ENCODE peak calls at places on chromosome 9, in ten cellular contexts. J is left ventricle myocardium inferior; X is naive thymus-derived CD4-positive, alpha-beta T cell; G is breast epithelium; F is CD8-positive, alpha-beta memory T cell; Q is spleen; B is PC-3; V is fibroblast of lung; H is right atrium auricular region; T is transverse colon. E is an unnamed sample. For H3K36me3, the result is how much of the 10 kb centered on the place peaks cover.

GRCh38 chr9:7827792-7828191 is 28.2 kb upstream of the DMAC1 start:
- DNase-seq in J (no peak), X (no peak), G (no peak), F (no peak), Q (no peak), B (no peak), V (no peak), H (no peak), T (no peak), E (no peak)

GRCh38 chr9:6426117-6426516 is 13.1 kb downstream of the UHRF2 start:
- DNase-seq in J (no peak), X (no peak), G (no peak), F (no peak), Q (no peak), B (peak), V (peak), H (no peak), T (no peak), E (no peak)

GRCh38 chr9:75988663-75989062 is 98.2 kb downstream of the PCSK5 start:
- DNase-seq in J (no peak), X (no peak), G (no peak), F (no peak), Q (no peak), B (no peak), V (no peak), H (no peak), T (no peak), E (no peak)

GRCh38 chr9:38423939-38424843 is at the start of gene IGFBPL1:
- DNase-seq in J (no peak), X (no peak), G (no peak), F (no peak), Q (no peak), B (no peak), V (no peak), H (no peak), T (no peak), E (peak)

GRCh38 chr9:134730011-134730760 is 88.6 kb downstream of the COL5A1 start:
- DNase-seq in J (peak), X (no peak), G (no peak), F (no peak), Q (no peak), B (no peak), V (peak), H (peak), T (peak), E (no peak)

GRCh38 chr9:135075234-135076142 is 12.0 kb upstream of the OLFM1 start:
- DNase-seq in J (peak), X (no peak), G (peak), F (no peak), Q (peak), B (no peak), V (no peak), H (no peak), T (peak), E (no peak)

GRCh38 chr9:131612851-131613250 is 67.5 kb downstream of the PRRT1B start:
- DNase-seq in J (no peak), X (no peak), G (no peak), F (no peak), Q (no peak), B (no peak), V (no peak), H (no peak), T (no peak), E (no peak)

GRCh38 chr9:124054671-124055212 is 43.2 kb downstream of the LHX2 start:
- DNase-seq in J (no peak), X (no peak), G (no peak), F (no peak), Q (no peak), B (peak), V (peak), H (no peak), T (no peak), E (no peak)

GRCh38 chr9:134492721-134493470 is 148.7 kb upstream of the COL5A1 start:
- DNase-seq in J (no peak), X (no peak), G (no peak), F (no peak), Q (peak), B (no peak), V (no peak), H (no peak), T (no peak), E (no peak)

GRCh38 chr9:86788456-86788855 is 158.8 kb downstream of the GAS1 start:
- DNase-seq in J (no peak), X (no peak), G (no peak), F (no peak), Q (no peak), B (no peak), V (peak), H (no peak), T (no peak), E (no peak)

GRCh38 chr9:36935768-36936497 is 98.1 kb downstream of the PAX5 start:
- DNase-seq in J (no peak), X (no peak), G (no peak), F (no peak), Q (no peak), B (no peak), V (no peak), H (no peak), T (no peak), E (no peak)

GRCh38 chr9:124780757-124781151 is 3.8 kb downstream of the OLFML2A start:
- DNase-seq in J (no peak), X (no peak), G (no peak), F (no peak), Q (peak), B (no peak), V (no peak), H (peak), T (no peak), E (peak)

GRCh38 chr9:75088646-75089368 is 493 bp downstream of the OSTF1 start:
- DNase-seq in J (peak), X (no peak), G (peak), F (no peak), Q (peak), B (peak), V (peak), H (peak), T (peak), E (peak)

GRCh38 chr9:102405218-102405867 is 589.8 kb upstream of the CYLC2 start:
- DNase-seq in J (no peak), X (no peak), G (no peak), F (no peak), Q (no peak), B (no peak), V (no peak), H (no peak), T (no peak), E (no peak)

GRCh38 chr9:69136781-69137180 is 37.3 kb upstream of the TJP2 start:
- DNase-seq in J (no peak), X (no peak), G (no peak), F (no peak), Q (no peak), B (no peak), V (no peak), H (no peak), T (no peak), E (no peak)

GRCh38 chr9:15485836-15486678 is 24.7 kb downstream of the PSIP1 start:
- DNase-seq in J (no peak), X (peak), G (no peak), F (peak), Q (no peak), B (peak), V (peak), H (no peak), T (no peak), E (no peak)

GRCh38 chr9:126613656-126614055 is at the start of gene LMX1B:
- DNase-seq in J (peak), X (no peak), G (no peak), F (no peak), Q (no peak), B (no peak), V (peak), H (no peak), T (peak), E (no peak)

GRCh38 chr9:87760534-87760933 is 34.6 kb downstream of the CTSL start:
- DNase-seq in J (no peak), X (no peak), G (no peak), F (no peak), Q (no peak), B (no peak), V (no peak), H (no peak), T (no peak), E (no peak)

GRCh38 chr9:80841888-80842287 is 847.5 kb downstream of the TLE1 start:
- DNase-seq in J (no peak), X (no peak), G (no peak), F (no peak), Q (no peak), B (no peak), V (no peak), H (no peak), T (no peak), E (no peak)

GRCh38 chr9:36161187-36161586 is 8.0 kb upstream of the CCIN start:
- DNase-seq in J (no peak), X (no peak), G (no peak), F (no peak), Q (peak), B (no peak), V (peak), H (no peak), T (no peak), E (no peak)

GRCh38 chr9:36074870-36075532 is 38.3 kb downstream of the RECK start:
- DNase-seq in J (peak), X (no peak), G (peak), F (no peak), Q (no peak), B (no peak), V (peak), H (peak), T (peak), E (peak)

GRCh38 chr9:37324691-37325490 is 97.6 kb upstream of the GRHPR start:
- DNase-seq in J (no peak), X (no peak), G (no peak), F (no peak), Q (no peak), B (no peak), V (peak), H (no peak), T (no peak), E (no peak)

GRCh38 chr9:551986-552930 is 289.2 kb upstream of the DMRT1 start:
- DNase-seq in J (no peak), X (no peak), G (no peak), F (no peak), Q (no peak), B (no peak), V (peak), H (no peak), T (no peak), E (no peak)

GRCh38 chr9:119284587-119285337 is 84.5 kb downstream of the BRINP1 start:
- DNase-seq in J (no peak), X (no peak), G (no peak), F (no peak), Q (no peak), B (no peak), V (no peak), H (no peak), T (no peak), E (no peak)

GRCh38 chr9:97873877-97874276 is 20.9 kb downstream of the FOXE1 start:
- DNase-seq in J (no peak), X (no peak), G (no peak), F (no peak), Q (no peak), B (peak), V (no peak), H (no peak), T (no peak), E (no peak)

GRCh38 chr9:94018628-94019027 is 63.5 kb upstream of the BARX1 start:
- DNase-seq in J (no peak), X (no peak), G (no peak), F (no peak), Q (no peak), B (no peak), V (peak), H (no peak), T (no peak), E (no peak)

GRCh38 chr9:114621975-114622609 is 11.0 kb downstream of the TMEM268 start:
- DNase-seq in J (no peak), X (no peak), G (no peak), F (no peak), Q (no peak), B (peak), V (peak), H (no peak), T (no peak), E (no peak)

GRCh38 chr9:114908796-114909448 is 21.5 kb downstream of the TNFSF8 start:
- DNase-seq in J (no peak), X (no peak), G (no peak), F (no peak), Q (no peak), B (peak), V (no peak), H (no peak), T (no peak), E (no peak)

DNA sequence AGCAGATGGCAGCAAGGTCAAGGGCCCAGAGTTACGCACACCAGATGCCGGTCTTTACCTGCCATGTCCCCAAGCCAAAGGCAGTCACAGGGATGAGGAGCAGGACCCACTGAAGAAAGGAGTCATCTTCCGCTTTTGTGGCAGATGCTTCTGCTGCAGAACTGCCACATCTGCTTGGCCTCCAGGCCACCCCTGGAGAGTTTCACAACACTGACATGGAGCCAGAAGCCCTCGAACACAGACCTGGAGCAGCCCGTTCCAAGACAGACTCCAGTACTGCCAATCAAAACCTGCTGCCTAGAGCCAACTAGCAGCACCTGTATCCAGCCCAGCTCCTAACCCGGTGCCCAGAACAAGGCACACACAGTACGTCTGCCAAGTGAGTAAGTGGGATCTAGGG is 1.5 kb downstream of the SURF1 start:
- DNase-seq in J (no peak), X (no peak), G (no peak), F (no peak), Q (no peak), B (no peak), V (no peak), H (no peak), T (no peak), E (peak)
- H3K36me3 ChIP-seq in J (under half), X (under half), G (under half), F (under half), Q (half or more), B (under half), V (under half), H (under half), T (under half), E (under half)

GRCh38 chr9:84151236-84151635 is 170.6 kb downstream of the RMI1 start:
- DNase-seq in J (no peak), X (no peak), G (no peak), F (no peak), Q (no peak), B (no peak), V (no peak), H (no peak), T (no peak), E (no peak)

GRCh38 chr9:84152204-84152603 is 171.6 kb downstream of the RMI1 start:
- DNase-seq in J (no peak), X (no peak), G (no peak), F (no peak), Q (no peak), B (no peak), V (no peak), H (no peak), T (no peak), E (no peak)

GRCh38 chr9:84145780-84146179 is 165.2 kb downstream of the RMI1 start:
- DNase-seq in J (no peak), X (no peak), G (no peak), F (no peak), Q (no peak), B (no peak), V (no peak), H (no peak), T (no peak), E (no peak)

GRCh38 chr9:84145031-84145430 is 164.4 kb downstream of the RMI1 start:
- DNase-seq in J (no peak), X (no peak), G (no peak), F (no peak), Q (no peak), B (no peak), V (no peak), H (no peak), T (no peak), E (no peak)

DNA sequence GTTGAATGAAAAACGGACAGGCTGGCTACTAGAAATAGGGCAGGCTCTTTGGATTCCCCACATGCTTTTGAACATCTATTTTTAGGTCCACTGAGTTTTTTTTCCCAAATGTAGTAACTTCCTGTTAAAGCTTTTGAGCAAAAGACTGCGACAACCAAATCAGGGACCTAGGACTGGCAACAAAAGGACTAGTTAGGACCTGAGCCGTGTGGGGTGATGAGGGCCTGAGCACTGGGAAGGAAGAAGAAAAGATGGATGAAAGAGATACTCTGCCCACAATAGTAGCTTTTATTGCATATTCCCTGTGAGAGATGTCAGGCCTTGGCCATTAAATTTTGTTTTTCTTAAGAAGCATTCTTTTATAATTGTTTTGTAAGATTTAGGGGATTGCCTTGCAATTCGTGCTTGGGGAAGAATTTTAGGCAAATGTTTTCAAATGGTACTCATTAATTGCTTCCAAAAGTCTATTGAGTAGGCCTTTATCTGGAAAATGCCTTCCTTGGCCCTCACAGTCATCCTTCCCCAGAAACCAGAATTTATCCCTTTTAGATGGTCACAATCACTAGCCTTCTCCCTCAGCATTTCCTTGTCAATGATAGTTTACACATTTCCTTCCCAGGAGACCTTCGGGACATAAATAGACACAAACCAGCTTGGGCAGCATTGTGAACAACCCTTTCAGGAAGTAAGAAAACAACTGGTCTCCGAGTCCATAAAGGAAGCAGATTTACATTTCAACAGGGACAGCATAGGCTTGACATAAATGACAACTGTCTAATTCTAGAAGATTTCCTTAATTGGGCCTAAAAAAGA is 166.5 kb downstream of the RMI1 start:
- DNase-seq in J (no peak), X (no peak), G (no peak), F (no peak), Q (no peak), B (no peak), V (no peak), H (no peak), T (no peak), E (no peak)
- H3K27ac ChIP-seq in J (peak), X (no peak), G (peak), F (no peak), Q (peak), B (no peak), V (no peak), H (peak), T (peak), E (no peak)

GRCh38 chr9:83423815-83424707 is 114.1 kb downstream of the FRMD3 start:
- DNase-seq in J (no peak), X (no peak), G (no peak), F (no peak), Q (no peak), B (no peak), V (no peak), H (no peak), T (no peak), E (no peak)
- H3K36me3 ChIP-seq in J (under half), X (under half), G (under half), F (under half), Q (under half), B (under half), V (under half), H (under half), T (under half), E (under half)

DNA sequence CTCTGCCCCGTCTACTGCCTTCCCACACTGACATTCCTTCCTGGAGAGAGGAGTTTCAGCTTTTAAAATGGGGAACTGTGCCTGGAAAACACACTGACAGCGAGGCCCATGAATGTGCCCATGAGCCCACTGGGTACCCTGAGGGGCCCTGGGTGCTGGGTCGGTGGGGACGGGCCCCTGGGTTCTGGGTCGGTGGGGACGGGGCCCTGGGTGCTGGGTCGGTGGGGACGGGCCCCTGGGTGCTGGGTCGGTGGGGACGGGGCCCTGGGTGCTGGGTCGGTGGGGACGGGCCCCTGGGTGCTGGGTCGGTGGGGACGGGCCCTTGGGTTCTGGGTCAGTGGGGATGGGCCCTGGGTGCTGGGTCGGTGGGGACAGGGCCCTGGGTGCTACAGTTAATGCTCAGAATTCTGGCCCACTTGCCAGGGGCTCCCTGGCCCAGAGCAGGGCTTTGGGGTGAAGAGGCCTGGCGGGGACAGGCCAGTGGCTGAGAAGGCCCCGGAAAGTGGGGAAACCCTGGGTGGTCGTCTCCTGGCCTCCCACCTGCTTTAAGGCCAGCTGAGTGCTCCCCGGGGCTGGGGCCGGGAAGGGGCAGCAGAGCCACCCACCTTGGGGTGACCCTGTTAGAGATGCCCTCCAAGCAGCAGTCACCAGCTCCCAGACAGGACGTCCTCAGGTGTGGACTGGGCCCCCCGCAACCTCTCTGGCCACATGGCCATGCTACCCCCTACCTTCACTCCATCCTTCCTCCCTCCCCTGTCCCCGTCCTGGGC is 2.5 kb downstream of the GPSM1 start:
- DNase-seq in J (no peak), X (no peak), G (no peak), F (no peak), Q (no peak), B (no peak), V (no peak), H (no peak), T (no peak), E (no peak)
- H3K27ac ChIP-seq in J (peak), X (no peak), G (peak), F (no peak), Q (no peak), B (no peak), V (peak), H (peak), T (no peak), E (no peak)

DNA sequence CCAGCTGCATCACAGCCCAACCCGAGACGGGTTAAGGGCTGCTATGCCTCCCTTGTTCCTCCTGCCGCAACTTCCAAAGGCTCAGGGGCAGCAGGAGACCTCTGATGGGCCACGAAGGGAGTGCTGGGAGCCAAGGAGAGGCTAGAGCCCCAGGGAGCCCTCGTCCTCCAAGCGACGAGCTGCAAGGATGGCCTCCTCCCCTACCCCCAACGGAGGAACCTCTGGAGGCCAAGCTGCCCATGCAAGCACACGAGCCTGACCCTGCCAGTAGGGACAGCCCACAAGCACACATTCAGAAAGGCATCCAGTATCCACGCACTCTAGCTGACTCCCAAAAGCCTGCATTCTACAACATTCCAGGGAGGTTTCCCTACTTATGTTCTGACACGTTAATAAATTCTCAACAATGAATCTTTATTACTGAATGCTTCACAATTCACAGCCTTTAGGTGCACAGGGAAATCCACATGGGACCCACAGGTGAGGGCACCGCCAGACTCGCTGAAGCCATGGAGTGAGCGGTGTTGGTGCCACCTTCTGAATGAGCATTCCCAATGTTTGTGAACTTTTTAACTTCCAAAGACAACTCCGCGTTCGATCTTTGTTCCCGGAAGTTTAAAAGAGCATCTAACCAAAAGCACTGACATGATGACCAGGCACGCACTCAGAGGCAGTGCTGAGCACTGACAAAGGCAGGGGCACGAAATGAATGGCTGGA is 28.7 kb downstream of the IPPK start:
- DNase-seq in J (no peak), X (no peak), G (no peak), F (no peak), Q (peak), B (no peak), V (no peak), H (peak), T (no peak), E (no peak)
- H3K36me3 ChIP-seq in J (half or more), X (under half), G (under half), F (under half), Q (half or more), B (under half), V (under half), H (half or more), T (under half), E (under half)